ENCODE peak calls at places on chromosomes 7 and 10, in five cellular contexts. V is astrocyte of the cerebellum, M is heart left ventricle, A is OCI-LY7, S is SK-N-SH. N is an unnamed sample.

GRCh38 chr7:46363688-46364087 is 442.6 kb upstream of the IGFBP3 start:
- DNase-seq in V (no peak), M (no peak), A (no peak), S (no peak), N (no peak)

GRCh38 chr10:131404886-131405285 is 93.4 kb upstream of the TCERG1L start:
- DNase-seq in V (no peak), M (no peak), A (no peak), S (no peak), N (no peak)

GRCh38 chr10:97140284-97140846 is 45.4 kb downstream of the SLIT1 start:
- DNase-seq in V (no peak), M (no peak), A (no peak), S (peak), N (no peak)

GRCh38 chr7:157540606-157541294 is 203.9 kb downstream of the DNAJB6 start:
- DNase-seq in V (no peak), M (no peak), A (no peak), S (no peak), N (no peak)

GRCh38 chr7:70706204-70706603 is 425.7 kb upstream of the GALNT17 start:
- DNase-seq in V (no peak), M (no peak), A (no peak), S (peak), N (no peak)

GRCh38 chr10:72285972-72286521 is 12.3 kb downstream of the DDIT4 start:
- DNase-seq in V (no peak), M (no peak), A (no peak), S (no peak), N (no peak)

GRCh38 chr7:127415060-127415742 is 22.7 kb upstream of the ZNF800 start:
- DNase-seq in V (no peak), M (no peak), A (no peak), S (no peak), N (no peak)

GRCh38 chr7:152735443-152736004 is 24.0 kb upstream of the ACTR3B start:
- DNase-seq in V (no peak), M (no peak), A (no peak), S (peak), N (no peak)

GRCh38 chr10:71092812-71093391 is 119.5 kb upstream of the UNC5B start:
- DNase-seq in V (no peak), M (no peak), A (no peak), S (no peak), N (no peak)

GRCh38 chr10:6543431-6544005 is 36.6 kb downstream of the PRKCQ start:
- DNase-seq in V (no peak), M (no peak), A (peak), S (no peak), N (no peak)

GRCh38 chr7:91288208-91288824 is 24.1 kb downstream of the FZD1 start:
- DNase-seq in V (no peak), M (peak), A (peak), S (no peak), N (peak)

GRCh38 chr7:91289633-91290260 is 25.5 kb downstream of the FZD1 start:
- DNase-seq in V (no peak), M (no peak), A (no peak), S (no peak), N (no peak)

GRCh38 chr7:91286432-91286831 is 22.2 kb downstream of the FZD1 start:
- DNase-seq in V (no peak), M (no peak), A (no peak), S (no peak), N (no peak)

GRCh38 chr7:91285966-91286365 is 21.7 kb downstream of the FZD1 start:
- DNase-seq in V (no peak), M (no peak), A (no peak), S (no peak), N (no peak)

GRCh38 chr7:91287685-91288084 is 23.5 kb downstream of the FZD1 start:
- DNase-seq in V (no peak), M (no peak), A (no peak), S (no peak), N (no peak)
- TF ChIP-seq CTCF in V (peak), M (no peak), A (no peak), S (no peak), N (no peak)

GRCh38 chr7:116097365-116098009 is 66.9 kb upstream of the TFEC start:
- DNase-seq in V (peak), M (no peak), A (no peak), S (no peak), N (peak)
- TF ChIP-seq CTCF in V (peak), M (no peak), A (peak), S (peak), N (peak)

GRCh38 chr10:56470701-56471100 is 109.6 kb upstream of the ZWINT start:
- DNase-seq in V (no peak), M (no peak), A (no peak), S (no peak), N (no peak)

GRCh38 chr10:56472978-56473377 is 111.9 kb upstream of the ZWINT start:
- DNase-seq in V (no peak), M (no peak), A (no peak), S (no peak), N (no peak)

GRCh38 chr10:56466005-56466404 is 104.9 kb upstream of the ZWINT start:
- DNase-seq in V (no peak), M (no peak), A (no peak), S (no peak), N (no peak)

GRCh38 chr10:56469482-56469881 is 108.4 kb upstream of the ZWINT start:
- DNase-seq in V (no peak), M (no peak), A (peak), S (no peak), N (no peak)
- TF ChIP-seq CTCF in V (no peak), M (no peak), A (peak), S (no peak), N (no peak)

GRCh38 chr10:62492870-62493180 is 118.7 kb downstream of the ZNF365 start:
- DNase-seq in V (no peak), M (no peak), A (no peak), S (no peak), N (no peak)

GRCh38 chr10:62491597-62491996 is 117.4 kb downstream of the ZNF365 start:
- DNase-seq in V (no peak), M (no peak), A (no peak), S (no peak), N (no peak)

GRCh38 chr10:62496925-62497324 is 122.8 kb downstream of the ZNF365 start:
- DNase-seq in V (no peak), M (no peak), A (no peak), S (no peak), N (no peak)

GRCh38 chr10:62492012-62492869 is 118.1 kb downstream of the ZNF365 start:
- DNase-seq in V (peak), M (no peak), A (peak), S (no peak), N (peak)
- TF ChIP-seq CTCF in V (peak), M (peak), A (peak), S (peak), N (peak)

DNA sequence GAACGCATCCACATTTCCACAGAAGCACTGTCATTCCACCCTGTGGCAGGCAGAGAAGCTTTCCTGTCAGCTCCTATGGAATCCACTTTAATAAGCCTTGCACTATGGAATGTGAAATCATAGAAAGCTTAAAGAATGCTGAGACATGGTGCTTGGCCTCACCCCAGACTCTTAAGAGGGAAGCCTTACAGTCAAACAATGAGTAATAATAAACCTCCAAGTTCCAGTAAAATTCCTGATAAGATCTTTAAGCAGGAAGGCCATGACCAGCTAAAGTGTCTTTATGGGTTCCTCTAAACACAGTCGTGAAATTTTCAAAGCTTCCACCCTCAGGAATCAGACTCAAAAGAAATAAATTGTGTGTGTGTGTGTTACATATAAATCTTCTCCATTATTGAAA is 11.9 kb upstream of the TEX36 start:
- DNase-seq in V (peak), M (no peak), A (no peak), S (no peak), N (no peak)
- TF ChIP-seq CTCF in V (no peak), M (no peak), A (no peak), S (no peak), N (no peak)